ENCODE peak calls at places on chromosomes 2 and 18, in ten cellular contexts. J, P, M, U, Z, O, X, T, F and Q are unnamed samples.

GRCh38 chr2:112869258-112869842 is 32.8 kb upstream of the IL1B start:
- DNase-seq in J (peak; percentile 98), P (peak; percentile 95), M (no peak), U (no peak), Z (peak; percentile 98), O (no peak), X (peak; percentile 32), T (no peak), F (no peak), Q (peak; percentile 73)

GRCh38 chr2:233436691-233437438 is 82.6 kb downstream of the DGKD start:
- DNase-seq in J (no peak), P (no peak), M (no peak), U (no peak), Z (no peak), O (no peak), X (no peak), T (no peak), F (peak; percentile 50), Q (peak; percentile 53)

GRCh38 chr18:31512203-31512764 is 14.3 kb downstream of the DSG2 start:
- DNase-seq in J (peak; percentile 67), P (no peak), M (no peak), U (no peak), Z (peak; percentile 88), O (no peak), X (no peak), T (no peak), F (no peak), Q (no peak)

GRCh38 chr2:70140978-70141753 is 49.7 kb downstream of the C2orf42 start:
- DNase-seq in J (peak; percentile 96), P (peak; percentile 83), M (peak; percentile 45), U (no peak), Z (peak; percentile 80), O (peak; percentile 68), X (peak; percentile 72), T (peak; percentile 37), F (peak; percentile 86), Q (peak; percentile 32)

GRCh38 chr18:12882416-12882815 is 1.6 kb downstream of the PTPN2 start:
- DNase-seq in J (peak; percentile 14), P (no peak), M (no peak), U (no peak), Z (no peak), O (no peak), X (no peak), T (no peak), F (no peak), Q (no peak)

GRCh38 chr2:231672617-231673347 is 35.5 kb upstream of the PTMA start:
- DNase-seq in J (no peak), P (no peak), M (no peak), U (no peak), Z (peak; percentile 89), O (no peak), X (no peak), T (no peak), F (peak; percentile 93), Q (peak; percentile 57)

GRCh38 chr2:212548459-212548815 is 9.8 kb upstream of the ERBB4 start:
- DNase-seq in J (peak; percentile 68), P (no peak), M (no peak), U (no peak), Z (no peak), O (no peak), X (peak; percentile 22), T (no peak), F (no peak), Q (peak; percentile 23)

GRCh38 chr18:72409923-72410322 is 134.2 kb downstream of the CBLN2 start:
- DNase-seq in J (no peak), P (no peak), M (no peak), U (no peak), Z (no peak), O (no peak), X (no peak), T (no peak), F (no peak), Q (no peak)

DNA sequence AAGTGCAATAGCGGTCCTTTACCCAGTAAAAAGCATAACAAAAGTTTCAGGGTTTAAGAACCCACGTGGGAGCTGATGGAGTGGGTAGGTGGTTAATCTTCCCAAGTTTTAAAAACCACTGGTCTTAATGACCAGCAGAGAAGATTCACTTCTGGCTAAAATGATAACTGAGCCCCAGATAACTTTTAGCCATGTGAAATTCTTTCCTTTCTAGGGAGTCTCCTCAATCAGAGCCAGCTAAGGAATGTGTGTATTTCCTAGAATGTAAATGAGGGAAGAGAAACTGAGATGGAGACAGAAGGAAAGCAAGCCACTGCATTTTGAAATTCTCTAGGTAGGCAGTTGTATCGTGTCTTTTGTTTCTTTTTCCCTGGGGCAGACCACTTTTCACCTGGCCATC is 1.6 kb downstream of the COLEC12 start:
- DNase-seq in J (no peak), P (no peak), M (no peak), U (no peak), Z (no peak), O (no peak), X (no peak), T (no peak), F (no peak), Q (no peak)
- H3K4me3 ChIP-seq in J (peak overlapping the region; percentile 44), P (peak overlapping the region; percentile 62), M (peak overlapping the region; percentile 51), U (peak overlapping the region; percentile 57), Z (no peak overlapping the region), O (peak overlapping the region; percentile 50), X (peak overlapping the region; percentile 37), T (peak overlapping the region; percentile 72), F (no peak overlapping the region), Q (peak overlapping the region; percentile 53)

DNA sequence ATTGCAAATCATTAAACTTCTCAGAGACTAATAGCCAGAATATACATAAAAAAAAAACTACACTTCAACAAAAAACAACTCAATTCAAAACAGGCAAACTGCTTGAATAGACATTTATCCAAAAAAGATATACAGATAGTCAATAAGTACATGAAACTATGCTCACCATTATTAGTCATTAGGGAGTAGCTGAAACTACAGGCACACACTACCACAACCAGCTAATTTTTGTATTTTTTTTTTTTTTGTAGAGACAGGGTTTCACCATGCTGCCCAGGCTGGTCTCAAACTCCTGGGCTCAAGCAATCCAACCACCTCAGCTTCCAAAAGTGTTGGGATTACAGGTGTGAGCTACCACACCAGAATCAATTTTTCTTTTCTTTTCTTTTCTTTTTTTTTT is 16.9 kb downstream of the RPRD1A start:
- DNase-seq in J (no peak), P (no peak), M (no peak), U (no peak), Z (no peak), O (no peak), X (no peak), T (no peak), F (no peak), Q (no peak)
- H3K36me3 ChIP-seq in J (no peaks in the 10 kb centered on the region), P (no peaks in the 10 kb centered on the region), M (no peaks in the 10 kb centered on the region), U (no peaks in the 10 kb centered on the region), Z (no peaks in the 10 kb centered on the region), O (no peaks in the 10 kb centered on the region), X (no peaks in the 10 kb centered on the region), T (no peaks in the 10 kb centered on the region), F (peaks cover 5% of the 10 kb centered on the region), Q (no peaks in the 10 kb centered on the region)

GRCh38 chr2:29115797-29116781 is 874 bp downstream of the CLIP4 start:
- DNase-seq in J (peak; percentile 62), P (peak; percentile 72), M (peak; percentile 39), U (no peak), Z (peak; percentile 59), O (peak; percentile 77), X (peak; percentile 89), T (peak; percentile 50), F (peak; percentile 89), Q (peak; percentile 54)

GRCh38 chr2:29114841-29115609 is at the start of gene CLIP4:
- DNase-seq in J (peak; percentile 29), P (peak; percentile 27), M (no peak), U (no peak), Z (peak; percentile 27), O (peak; percentile 35), X (peak; percentile 59), T (no peak), F (peak; percentile 89), Q (peak; percentile 68)

GRCh38 chr2:29117636-29118303 is 2.6 kb downstream of the CLIP4 start:
- DNase-seq in J (peak; percentile 94), P (no peak), M (no peak), U (no peak), Z (no peak), O (no peak), X (no peak), T (no peak), F (no peak), Q (no peak)

GRCh38 chr2:29120846-29121245 is 5.6 kb downstream of the CLIP4 start:
- DNase-seq in J (no peak), P (no peak), M (no peak), U (no peak), Z (no peak), O (no peak), X (no peak), T (no peak), F (no peak), Q (no peak)

DNA sequence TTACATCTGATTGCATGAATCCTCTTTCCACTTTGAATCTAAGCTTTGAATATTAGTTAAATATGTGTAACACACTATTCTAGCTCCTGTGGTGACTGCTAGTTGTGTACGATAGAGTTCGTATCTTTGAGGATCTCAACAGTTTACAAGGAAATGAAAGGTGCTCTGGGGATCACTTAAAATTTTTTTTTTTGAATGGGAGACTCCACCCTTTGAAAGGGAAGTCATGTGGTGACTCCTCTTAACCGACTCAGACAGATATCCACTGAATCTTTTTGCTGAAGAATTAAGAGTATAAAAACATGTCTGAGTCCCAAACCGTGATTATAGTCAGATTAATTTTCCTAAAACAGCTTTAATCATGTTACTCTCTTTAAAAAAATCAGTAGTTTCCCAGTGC is 4.0 kb downstream of the CLIP4 start:
- DNase-seq in J (peak; percentile 26), P (no peak), M (no peak), U (no peak), Z (no peak), O (no peak), X (no peak), T (no peak), F (no peak), Q (no peak)
- H3K4me3 ChIP-seq in J (no peak overlapping the region), P (no peak overlapping the region), M (no peak overlapping the region), U (no peak overlapping the region), Z (no peak overlapping the region), O (no peak overlapping the region), X (no peak overlapping the region), T (no peak overlapping the region), F (no peak overlapping the region), Q (no peak overlapping the region)

GRCh38 chr2:85009019-85009618 is 38.2 kb downstream of the KCMF1 start:
- DNase-seq in J (no peak), P (no peak), M (no peak), U (no peak), Z (no peak), O (no peak), X (no peak), T (no peak), F (no peak), Q (no peak)

GRCh38 chr2:85012855-85013254 is 41.9 kb downstream of the KCMF1 start:
- DNase-seq in J (no peak), P (no peak), M (no peak), U (no peak), Z (no peak), O (no peak), X (no peak), T (no peak), F (no peak), Q (no peak)

GRCh38 chr2:85011747-85012146 is 40.8 kb downstream of the KCMF1 start:
- DNase-seq in J (no peak), P (no peak), M (no peak), U (no peak), Z (no peak), O (no peak), X (no peak), T (no peak), F (no peak), Q (no peak)

GRCh38 chr2:85012431-85012830 is 41.5 kb downstream of the KCMF1 start:
- DNase-seq in J (no peak), P (no peak), M (no peak), U (no peak), Z (no peak), O (no peak), X (no peak), T (no peak), F (no peak), Q (no peak)

GRCh38 chr2:85011098-85011497 is 40.1 kb downstream of the KCMF1 start:
- DNase-seq in J (peak; percentile 52), P (no peak), M (no peak), U (no peak), Z (no peak), O (no peak), X (no peak), T (no peak), F (no peak), Q (no peak)
- H3K36me3 ChIP-seq in J (peaks cover 27% of the 10 kb centered on the region), P (no peaks in the 10 kb centered on the region), M (peaks cover 13% of the 10 kb centered on the region), U (no peaks in the 10 kb centered on the region), Z (no peaks in the 10 kb centered on the region), O (no peaks in the 10 kb centered on the region), X (no peaks in the 10 kb centered on the region), T (no peaks in the 10 kb centered on the region), F (peaks cover 14% of the 10 kb centered on the region), Q (peaks cover 15% of the 10 kb centered on the region)